ENCODE peak calls at places on chromosomes 2 and 18, in four cellular contexts. One of them, this sample, is unnamed.

GRCh38 chr2:98685930-98686887 is 44.7 kb downstream of the MGAT4A start:
- DNase-seq in A172: no peak
- DNase-seq in pulmonary artery endothelial cell: no peak
- DNase-seq in activated T-helper 9 cell treated with anti-CD3 and anti-CD28 coated beads, Interleukin-2, amount 50 U/mL, for 16 hours: no peak
- DNase-seq in this sample: no peak

GRCh38 chr2:108184421-108184820 is 55.3 kb upstream of the SULT1C3 start:
- DNase-seq in A172: peak
- DNase-seq in pulmonary artery endothelial cell: no peak
- DNase-seq in activated T-helper 9 cell treated with anti-CD3 and anti-CD28 coated beads, Interleukin-2, amount 50 U/mL, for 16 hours: no peak
- DNase-seq in this sample: peak

GRCh38 chr2:44524347-44524926 is 162.7 kb downstream of the CAMKMT start:
- DNase-seq in A172: no peak
- DNase-seq in pulmonary artery endothelial cell: no peak
- DNase-seq in activated T-helper 9 cell treated with anti-CD3 and anti-CD28 coated beads, Interleukin-2, amount 50 U/mL, for 16 hours: no peak
- DNase-seq in this sample: peak

GRCh38 chr2:2798337-2798736 is 467.3 kb upstream of the MYT1L start:
- DNase-seq in A172: no peak
- DNase-seq in pulmonary artery endothelial cell: no peak
- DNase-seq in activated T-helper 9 cell treated with anti-CD3 and anti-CD28 coated beads, Interleukin-2, amount 50 U/mL, for 16 hours: no peak
- DNase-seq in this sample: no peak

GRCh38 chr18:58721586-58722160 is 50.4 kb downstream of the MALT1 start:
- DNase-seq in A172: no peak
- DNase-seq in pulmonary artery endothelial cell: no peak
- DNase-seq in activated T-helper 9 cell treated with anti-CD3 and anti-CD28 coated beads, Interleukin-2, amount 50 U/mL, for 16 hours: no peak
- DNase-seq in this sample: no peak

GRCh38 chr2:67485431-67485830 is 88.3 kb downstream of the ETAA1 start:
- DNase-seq in A172: peak
- DNase-seq in pulmonary artery endothelial cell: no peak
- DNase-seq in activated T-helper 9 cell treated with anti-CD3 and anti-CD28 coated beads, Interleukin-2, amount 50 U/mL, for 16 hours: no peak
- DNase-seq in this sample: peak

GRCh38 chr2:27198627-27199026 is 13.2 kb upstream of the ATRAID start:
- DNase-seq in A172: no peak
- DNase-seq in pulmonary artery endothelial cell: no peak
- DNase-seq in activated T-helper 9 cell treated with anti-CD3 and anti-CD28 coated beads, Interleukin-2, amount 50 U/mL, for 16 hours: no peak
- DNase-seq in this sample: no peak

GRCh38 chr18:23191232-23191631 is 55.9 kb downstream of the CABLES1 start:
- DNase-seq in A172: no peak
- DNase-seq in pulmonary artery endothelial cell: no peak
- DNase-seq in activated T-helper 9 cell treated with anti-CD3 and anti-CD28 coated beads, Interleukin-2, amount 50 U/mL, for 16 hours: no peak
- DNase-seq in this sample: no peak

GRCh38 chr2:52539026-52539964 is 1228.3 kb upstream of the CHAC2 start:
- DNase-seq in A172: no peak
- DNase-seq in pulmonary artery endothelial cell: no peak
- DNase-seq in activated T-helper 9 cell treated with anti-CD3 and anti-CD28 coated beads, Interleukin-2, amount 50 U/mL, for 16 hours: no peak
- DNase-seq in this sample: no peak

GRCh38 chr2:190891370-190891769 is 10.7 kb downstream of the GLS start:
- DNase-seq in A172: no peak
- DNase-seq in pulmonary artery endothelial cell: no peak
- DNase-seq in activated T-helper 9 cell treated with anti-CD3 and anti-CD28 coated beads, Interleukin-2, amount 50 U/mL, for 16 hours: no peak
- DNase-seq in this sample: no peak

GRCh38 chr18:77086034-77086433 is 46.5 kb downstream of the MBP start:
- DNase-seq in A172: no peak
- DNase-seq in pulmonary artery endothelial cell: no peak
- DNase-seq in activated T-helper 9 cell treated with anti-CD3 and anti-CD28 coated beads, Interleukin-2, amount 50 U/mL, for 16 hours: no peak
- DNase-seq in this sample: peak

GRCh38 chr18:7898181-7898580 is 331.1 kb downstream of the PTPRM start:
- DNase-seq in A172: no peak
- DNase-seq in pulmonary artery endothelial cell: no peak
- DNase-seq in activated T-helper 9 cell treated with anti-CD3 and anti-CD28 coated beads, Interleukin-2, amount 50 U/mL, for 16 hours: no peak
- DNase-seq in this sample: no peak

GRCh38 chr2:48284624-48285212 is 245.2 kb upstream of the STON1 start:
- DNase-seq in A172: no peak
- DNase-seq in pulmonary artery endothelial cell: no peak
- DNase-seq in activated T-helper 9 cell treated with anti-CD3 and anti-CD28 coated beads, Interleukin-2, amount 50 U/mL, for 16 hours: no peak
- DNase-seq in this sample: no peak

GRCh38 chr2:226832076-226832475 is 3.8 kb upstream of the RHBDD1 start:
- DNase-seq in A172: no peak
- DNase-seq in pulmonary artery endothelial cell: no peak
- DNase-seq in activated T-helper 9 cell treated with anti-CD3 and anti-CD28 coated beads, Interleukin-2, amount 50 U/mL, for 16 hours: no peak
- DNase-seq in this sample: no peak

GRCh38 chr2:38515155-38516074 is 87.3 kb downstream of the HNRNPLL start:
- DNase-seq in A172: peak
- DNase-seq in pulmonary artery endothelial cell: no peak
- DNase-seq in activated T-helper 9 cell treated with anti-CD3 and anti-CD28 coated beads, Interleukin-2, amount 50 U/mL, for 16 hours: no peak
- DNase-seq in this sample: no peak

GRCh38 chr2:235026649-235027557 is 75.1 kb downstream of the SH3BP4 start:
- DNase-seq in A172: peak
- DNase-seq in pulmonary artery endothelial cell: no peak
- DNase-seq in activated T-helper 9 cell treated with anti-CD3 and anti-CD28 coated beads, Interleukin-2, amount 50 U/mL, for 16 hours: no peak
- DNase-seq in this sample: peak

GRCh38 chr18:6947328-6948030 is 170.1 kb downstream of the LAMA1 start:
- DNase-seq in A172: no peak
- DNase-seq in pulmonary artery endothelial cell: no peak
- DNase-seq in activated T-helper 9 cell treated with anti-CD3 and anti-CD28 coated beads, Interleukin-2, amount 50 U/mL, for 16 hours: no peak
- DNase-seq in this sample: no peak

GRCh38 chr2:224084266-224084892 is 45.3 kb upstream of the SERPINE2 start:
- DNase-seq in A172: peak
- DNase-seq in pulmonary artery endothelial cell: no peak
- DNase-seq in activated T-helper 9 cell treated with anti-CD3 and anti-CD28 coated beads, Interleukin-2, amount 50 U/mL, for 16 hours: no peak
- DNase-seq in this sample: no peak

GRCh38 chr2:239302808-239303557 is 97.8 kb downstream of the HDAC4 start:
- DNase-seq in A172: no peak
- DNase-seq in pulmonary artery endothelial cell: no peak
- DNase-seq in activated T-helper 9 cell treated with anti-CD3 and anti-CD28 coated beads, Interleukin-2, amount 50 U/mL, for 16 hours: no peak
- DNase-seq in this sample: no peak

GRCh38 chr2:72141032-72141645 is 6.5 kb downstream of the CYP26B1 start:
- DNase-seq in A172: no peak
- DNase-seq in pulmonary artery endothelial cell: no peak
- DNase-seq in activated T-helper 9 cell treated with anti-CD3 and anti-CD28 coated beads, Interleukin-2, amount 50 U/mL, for 16 hours: no peak
- DNase-seq in this sample: no peak

GRCh38 chr2:74417763-74418162 is 3.7 kb downstream of the C2orf81 start:
- DNase-seq in A172: no peak
- DNase-seq in pulmonary artery endothelial cell: no peak
- DNase-seq in activated T-helper 9 cell treated with anti-CD3 and anti-CD28 coated beads, Interleukin-2, amount 50 U/mL, for 16 hours: no peak
- DNase-seq in this sample: no peak

GRCh38 chr2:159792036-159792435 is 6.0 kb downstream of the CD302 start:
- DNase-seq in A172: no peak
- DNase-seq in pulmonary artery endothelial cell: no peak
- DNase-seq in activated T-helper 9 cell treated with anti-CD3 and anti-CD28 coated beads, Interleukin-2, amount 50 U/mL, for 16 hours: no peak
- DNase-seq in this sample: no peak

GRCh38 chr2:207625014-207625755 is at the start of gene METTL21A:
- DNase-seq in A172: peak
- DNase-seq in pulmonary artery endothelial cell: peak
- DNase-seq in activated T-helper 9 cell treated with anti-CD3 and anti-CD28 coated beads, Interleukin-2, amount 50 U/mL, for 16 hours: peak
- DNase-seq in this sample: peak

GRCh38 chr2:206275274-206276160 is 1.1 kb downstream of the ZDBF2 start:
- DNase-seq in A172: peak
- DNase-seq in pulmonary artery endothelial cell: no peak
- DNase-seq in activated T-helper 9 cell treated with anti-CD3 and anti-CD28 coated beads, Interleukin-2, amount 50 U/mL, for 16 hours: no peak
- DNase-seq in this sample: peak